ENCODE peak calls at places on chromosomes 4 and X, in four cellular contexts. One of them, this sample, is unnamed.

GRCh38 chr4:143728171-143728570 is 27.7 kb upstream of the FREM3 start:
- DNase-seq in BE2C: no peak
- DNase-seq in dorsolateral prefrontal cortex: no peak
- DNase-seq in ovary: no peak
- DNase-seq in this sample: no peak

GRCh38 chrX:154372612-154373022 is 1.8 kb downstream of the FLNA start:
- DNase-seq in dorsolateral prefrontal cortex: no peak
- DNase-seq in ovary: no peak
- DNase-seq in BE2C: no peak
- DNase-seq in this sample: no peak

GRCh38 chr4:23728971-23729370 is 160.9 kb downstream of the PPARGC1A start:
- DNase-seq in dorsolateral prefrontal cortex: no peak
- DNase-seq in BE2C: no peak
- DNase-seq in ovary: no peak
- DNase-seq in this sample: no peak

GRCh38 chr4:57078685-57079521 is 31.3 kb downstream of the IGFBP7 start:
- DNase-seq in dorsolateral prefrontal cortex: no peak
- DNase-seq in BE2C: no peak
- DNase-seq in ovary: no peak
- DNase-seq in this sample: no peak

GRCh38 chrX:95884196-95884595 is 800.4 kb upstream of the DIAPH2 start:
- DNase-seq in BE2C: no peak
- DNase-seq in dorsolateral prefrontal cortex: no peak
- DNase-seq in ovary: no peak
- DNase-seq in this sample: no peak

GRCh38 chr4:102497986-102498385 is 3.2 kb upstream of the NFKB1 start:
- DNase-seq in BE2C: no peak
- DNase-seq in ovary: no peak
- DNase-seq in dorsolateral prefrontal cortex: no peak
- DNase-seq in this sample: no peak

GRCh38 chr4:126799471-126799870 is 833.3 kb upstream of the INTU start:
- DNase-seq in ovary: no peak
- DNase-seq in dorsolateral prefrontal cortex: no peak
- DNase-seq in BE2C: no peak
- DNase-seq in this sample: no peak

GRCh38 chrX:97672138-97672537 is 788.4 kb downstream of the RPA4 start:
- DNase-seq in ovary: no peak
- DNase-seq in BE2C: peak; percentile 3
- DNase-seq in dorsolateral prefrontal cortex: no peak
- DNase-seq in this sample: no peak

GRCh38 chr4:929096-929765 is 2.9 kb downstream of the GAK start:
- DNase-seq in ovary: no peak
- DNase-seq in BE2C: no peak
- DNase-seq in dorsolateral prefrontal cortex: no peak
- DNase-seq in this sample: no peak

GRCh38 chr4:138938371-138938699 is 77.2 kb upstream of the NOCT start:
- DNase-seq in BE2C: no peak
- DNase-seq in ovary: no peak
- DNase-seq in dorsolateral prefrontal cortex: no peak
- DNase-seq in this sample: no peak

GRCh38 chr4:76120199-76120598 is 28.0 kb downstream of the NUP54 start:
- DNase-seq in dorsolateral prefrontal cortex: no peak
- DNase-seq in BE2C: no peak
- DNase-seq in ovary: no peak
- DNase-seq in this sample: no peak

GRCh38 chr4:107721436-107722090 is 1.5 kb upstream of the PAPSS1 start:
- DNase-seq in dorsolateral prefrontal cortex: no peak
- DNase-seq in BE2C: no peak
- DNase-seq in ovary: peak; percentile 35
- DNase-seq in this sample: no peak

GRCh38 chr4:120870279-120870673 is 52.2 kb downstream of the PRDM5 start:
- DNase-seq in ovary: no peak
- DNase-seq in dorsolateral prefrontal cortex: no peak
- DNase-seq in BE2C: no peak
- DNase-seq in this sample: no peak

GRCh38 chr4:36269116-36269515 is 12.3 kb upstream of the DTHD1 start:
- DNase-seq in dorsolateral prefrontal cortex: no peak
- DNase-seq in BE2C: no peak
- DNase-seq in ovary: no peak
- DNase-seq in this sample: no peak

GRCh38 chr4:171017596-171017995 is 795.6 kb upstream of the GALNTL6 start:
- DNase-seq in BE2C: no peak
- DNase-seq in dorsolateral prefrontal cortex: no peak
- DNase-seq in ovary: no peak
- DNase-seq in this sample: no peak

GRCh38 chr4:118941149-118941548 is 52.5 kb downstream of the SYNPO2 start:
- DNase-seq in BE2C: peak; percentile 56
- DNase-seq in dorsolateral prefrontal cortex: no peak
- DNase-seq in ovary: peak; percentile 51
- DNase-seq in this sample: no peak

GRCh38 chr4:57945298-57945697 is 835.1 kb upstream of the IGFBP7 start:
- DNase-seq in BE2C: no peak
- DNase-seq in ovary: no peak
- DNase-seq in dorsolateral prefrontal cortex: no peak
- DNase-seq in this sample: no peak

GRCh38 chrX:46959101-46959500 is 46.9 kb downstream of the JADE3 start:
- DNase-seq in ovary: no peak
- DNase-seq in BE2C: no peak
- DNase-seq in dorsolateral prefrontal cortex: no peak
- DNase-seq in this sample: no peak

GRCh38 chrX:8879750-8880149 is 78.6 kb upstream of the FAM9A start:
- DNase-seq in ovary: no peak
- DNase-seq in BE2C: peak; percentile 18
- DNase-seq in dorsolateral prefrontal cortex: no peak
- DNase-seq in this sample: no peak

GRCh38 chrX:37347420-37347819 is 1.7 kb upstream of the PRRG1 start:
- DNase-seq in BE2C: no peak
- DNase-seq in dorsolateral prefrontal cortex: no peak
- DNase-seq in ovary: no peak
- DNase-seq in this sample: no peak

GRCh38 chr4:147732516-147733193 is 767 bp downstream of the ARHGAP10 start:
- DNase-seq in ovary: peak; percentile 75
- DNase-seq in BE2C: peak; percentile 46
- DNase-seq in dorsolateral prefrontal cortex: no peak
- DNase-seq in this sample: peak; percentile 52

GRCh38 chr4:147736458-147736857 is 4.6 kb downstream of the ARHGAP10 start:
- DNase-seq in BE2C: no peak
- DNase-seq in ovary: no peak
- DNase-seq in dorsolateral prefrontal cortex: no peak
- DNase-seq in this sample: no peak

GRCh38 chr4:147735413-147736301 is 3.8 kb downstream of the ARHGAP10 start:
- DNase-seq in dorsolateral prefrontal cortex: no peak
- DNase-seq in ovary: no peak
- DNase-seq in BE2C: no peak
- DNase-seq in this sample: no peak

GRCh38 chr4:147733614-147734344 is 1.9 kb downstream of the ARHGAP10 start:
- DNase-seq in BE2C: peak; percentile 46
- DNase-seq in ovary: no peak
- DNase-seq in dorsolateral prefrontal cortex: no peak
- DNase-seq in this sample: no peak

GRCh38 chr4:147734496-147734895 is 2.6 kb downstream of the ARHGAP10 start:
- DNase-seq in BE2C: no peak
- DNase-seq in ovary: no peak
- DNase-seq in dorsolateral prefrontal cortex: no peak
- DNase-seq in this sample: no peak
- H3K4me3 ChIP-seq in BE2C: no peak overlapping the region
- H3K4me3 ChIP-seq in ovary: peak overlapping the region; percentile 72
- H3K4me3 ChIP-seq in dorsolateral prefrontal cortex: no peak overlapping the region
- H3K4me3 ChIP-seq in this sample: no peak overlapping the region

DNA sequence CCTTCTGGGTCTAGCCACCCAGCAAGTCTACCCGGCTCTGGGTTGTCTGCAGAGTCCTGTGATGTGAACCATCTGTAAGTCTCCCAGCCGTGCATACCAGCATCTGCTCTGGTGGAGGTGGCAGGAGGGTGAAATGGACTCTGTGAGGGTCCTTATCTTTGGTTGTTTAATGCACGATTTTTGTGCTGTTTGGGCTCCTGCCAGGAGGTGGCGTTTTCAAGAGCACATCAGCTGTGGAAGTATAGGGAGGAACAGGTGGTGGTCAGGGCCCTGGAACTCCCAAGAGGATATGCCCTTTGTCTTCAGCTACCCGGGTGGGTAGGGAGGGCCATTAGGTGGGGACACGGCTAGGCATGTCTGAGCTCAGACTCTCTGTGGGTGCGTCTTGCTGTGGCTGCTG is 66.5 kb upstream of the ZFP42 start:
- DNase-seq in dorsolateral prefrontal cortex: no peak
- DNase-seq in BE2C: no peak
- DNase-seq in ovary: no peak
- DNase-seq in this sample: no peak
- TF ChIP-seq CTCF in dorsolateral prefrontal cortex: no peak
- TF ChIP-seq CTCF in BE2C: peak; percentile 10
- TF ChIP-seq CTCF in ovary: no peak
- TF ChIP-seq CTCF in this sample: no peak

GRCh38 chrX:152647978-152648377 is 10.3 kb downstream of the GABRQ start:
- DNase-seq in dorsolateral prefrontal cortex: no peak
- DNase-seq in ovary: no peak
- DNase-seq in BE2C: no peak
- DNase-seq in this sample: no peak
- H3K27me3 ChIP-seq in dorsolateral prefrontal cortex: peaks cover 20% of the 10 kb centered on the region
- H3K27me3 ChIP-seq in ovary: no peaks in the 10 kb centered on the region
- H3K27me3 ChIP-seq in BE2C: no peaks in the 10 kb centered on the region
- H3K27me3 ChIP-seq in this sample: no peaks in the 10 kb centered on the region

DNA sequence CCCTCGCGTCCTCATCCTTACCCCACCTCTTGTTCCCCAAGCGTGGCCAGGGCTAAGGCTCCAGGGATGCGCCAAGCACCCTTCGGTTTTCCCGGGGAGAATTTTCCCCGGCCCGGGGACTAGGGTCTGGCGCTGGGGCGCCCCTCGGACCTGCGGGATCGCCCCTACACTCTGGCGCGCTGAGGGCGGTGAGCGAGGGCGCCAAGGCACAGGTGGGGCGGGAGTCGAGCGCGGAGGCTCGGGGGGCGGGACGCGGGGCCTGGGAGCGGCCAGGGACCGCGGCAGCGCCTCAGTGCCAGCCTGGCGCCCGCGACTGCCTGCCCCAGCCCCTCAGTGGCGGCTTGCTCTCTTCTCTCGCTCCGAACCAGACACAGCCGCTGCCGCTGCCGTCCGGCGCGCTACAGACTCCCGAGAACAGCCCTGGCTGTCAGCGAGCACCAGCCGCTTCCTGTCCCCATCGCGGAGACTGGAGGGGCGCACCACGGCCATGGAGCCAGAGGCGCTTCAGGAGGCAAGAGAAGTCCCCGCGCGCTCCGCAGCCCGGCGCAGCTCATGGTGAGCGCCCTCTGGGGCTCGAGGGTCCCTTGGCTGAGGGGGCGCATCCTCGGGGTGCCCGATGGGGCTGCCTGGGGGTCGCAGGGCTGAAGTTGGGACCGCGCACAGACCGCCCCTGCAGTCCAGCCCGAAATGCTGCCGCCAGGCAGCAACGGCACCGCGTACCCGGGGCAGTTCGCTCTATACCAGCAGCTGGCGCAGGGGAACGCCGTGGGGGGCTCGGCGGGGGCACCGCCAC is at the start of gene DRD5:
- DNase-seq in ovary: no peak
- DNase-seq in dorsolateral prefrontal cortex: no peak
- DNase-seq in BE2C: no peak
- DNase-seq in this sample: no peak
- H3K4me3 ChIP-seq in ovary: no peak within 1 kb of the TSS
- H3K4me3 ChIP-seq in dorsolateral prefrontal cortex: peak within 1 kb of the TSS; percentile 3
- H3K4me3 ChIP-seq in BE2C: no peak within 1 kb of the TSS
- H3K4me3 ChIP-seq in this sample: no peak within 1 kb of the TSS

GRCh38 chr4:68324509-68325262 is 25.2 kb downstream of the YTHDC1 start:
- DNase-seq in ovary: no peak
- DNase-seq in BE2C: no peak
- DNase-seq in dorsolateral prefrontal cortex: no peak
- DNase-seq in this sample: no peak
- TF ChIP-seq CTCF in ovary: no peak
- TF ChIP-seq CTCF in BE2C: no peak
- TF ChIP-seq CTCF in dorsolateral prefrontal cortex: no peak
- TF ChIP-seq CTCF in this sample: no peak

This sample was measured in lung.